ENCODE peak calls at places on chromosomes 2 and 18, in ten cellular contexts. O is activated naive CD4-positive, alpha-beta T cell treated with anti-CD3 and anti-CD28 coated beads, Interleukin-2, amount 10 ng/mL, durations not matched to agents 7 days and 5 days; Y is fibroblast of lung; T is gastrocnemius medialis; U is hepatic stellate cell; A is iris pigment epithelial cell; E is fibroblast of pulmonary artery; W is GM06990; R is CD8-positive, alpha-beta memory T cell; N is hepatocyte. M is an unnamed sample.

GRCh38 chr2:223114170-223114569 is 62.2 kb downstream of the KCNE4 start:
- DNase-seq in O (no peak), Y (no peak), T (no peak), U (no peak), A (peak; percentile 45), E (no peak), W (no peak), R (no peak), N (no peak), M (no peak)

GRCh38 chr2:29245742-29246387 is 130.7 kb downstream of the CLIP4 start:
- DNase-seq in O (no peak), Y (no peak), T (no peak), U (no peak), A (no peak), E (no peak), W (no peak), R (no peak), N (no peak), M (no peak)

GRCh38 chr18:72542993-72543361 is 1.2 kb downstream of the CBLN2 start:
- DNase-seq in O (no peak), Y (no peak), T (no peak), U (no peak), A (no peak), E (no peak), W (peak; percentile 1), R (no peak), N (peak; percentile 12), M (no peak)

GRCh38 chr18:46718501-46719341 is 38.1 kb downstream of the ST8SIA5 start:
- DNase-seq in O (no peak), Y (peak; percentile 68), T (no peak), U (no peak), A (peak; percentile 38), E (peak; percentile 32), W (no peak), R (no peak), N (no peak), M (no peak)

GRCh38 chr2:120520929-120521912 is 175.3 kb downstream of the INHBB start:
- DNase-seq in O (peak; percentile 61), Y (peak; percentile 43), T (no peak), U (peak; percentile 50), A (peak; percentile 25), E (peak; percentile 61), W (no peak), R (no peak), N (no peak), M (peak; percentile 41)

GRCh38 chr2:67797801-67798535 is 264.8 kb downstream of the C1D start:
- DNase-seq in O (no peak), Y (peak; percentile 65), T (no peak), U (peak; percentile 22), A (peak; percentile 74), E (peak; percentile 71), W (no peak), R (no peak), N (peak; percentile 51), M (no peak)

GRCh38 chr18:76557026-76557575 is 62.1 kb upstream of the ZNF516 start:
- DNase-seq in O (no peak), Y (peak; percentile 42), T (no peak), U (no peak), A (peak; percentile 55), E (no peak), W (no peak), R (no peak), N (no peak), M (no peak)

GRCh38 chr2:198656869-198657268 is 800.9 kb downstream of the SATB2 start:
- DNase-seq in O (no peak), Y (no peak), T (no peak), U (no peak), A (no peak), E (no peak), W (no peak), R (no peak), N (no peak), M (no peak)

GRCh38 chr2:195009202-195009601 is 647.8 kb upstream of the SLC39A10 start:
- DNase-seq in O (no peak), Y (peak; percentile 49), T (no peak), U (no peak), A (no peak), E (peak; percentile 18), W (no peak), R (no peak), N (no peak), M (no peak)

GRCh38 chr2:118492335-118492734 is 355.1 kb downstream of the EN1 start:
- DNase-seq in O (no peak), Y (peak; percentile 56), T (no peak), U (no peak), A (peak; percentile 53), E (peak; percentile 61), W (no peak), R (no peak), N (peak; percentile 18), M (no peak)

GRCh38 chr2:238267341-238267710 is 21.1 kb downstream of the PER2 start:
- DNase-seq in O (no peak), Y (no peak), T (no peak), U (no peak), A (no peak), E (no peak), W (no peak), R (no peak), N (no peak), M (no peak)

GRCh38 chr2:54673501-54673998 is 49.9 kb upstream of the EML6 start:
- DNase-seq in O (peak; percentile 46), Y (peak; percentile 26), T (peak; percentile 68), U (peak; percentile 19), A (no peak), E (peak; percentile 93), W (peak; percentile 38), R (no peak), N (no peak), M (peak; percentile 38)

GRCh38 chr2:86233464-86233863 is 34.2 kb downstream of the MRPL35 start:
- DNase-seq in O (no peak), Y (no peak), T (no peak), U (no peak), A (no peak), E (no peak), W (no peak), R (no peak), N (no peak), M (no peak)

GRCh38 chr2:171688129-171688465 is 828 bp downstream of the DYNC1I2 start:
- DNase-seq in O (no peak), Y (peak; percentile 47), T (no peak), U (peak; percentile 27), A (peak; percentile 63), E (peak; percentile 31), W (no peak), R (no peak), N (peak; percentile 8), M (peak; percentile 11)

GRCh38 chr18:59744271-59744721 is 47.1 kb upstream of the CCBE1 start:
- DNase-seq in O (no peak), Y (peak; percentile 97), T (no peak), U (peak; percentile 61), A (peak; percentile 96), E (peak; percentile 88), W (no peak), R (no peak), N (no peak), M (no peak)

GRCh38 chr2:216918088-216918680 is 58.3 kb upstream of the TNP1 start:
- DNase-seq in O (no peak), Y (peak; percentile 68), T (peak; percentile 54), U (peak; percentile 71), A (peak; percentile 69), E (peak; percentile 49), W (no peak), R (no peak), N (no peak), M (no peak)

GRCh38 chr2:37398990-37399389 is 54.6 kb downstream of the QPCT start:
- DNase-seq in O (no peak), Y (no peak), T (no peak), U (no peak), A (no peak), E (no peak), W (no peak), R (no peak), N (no peak), M (no peak)

M was measured in GM10248.